ENCODE peak calls at places on chromosomes 7 and 10, in four cellular contexts. Y is neural progenitor cell, W is Caco-2, I is BE2C. A is an unnamed sample. For H3K9me3, the result is how much of the 10 kb centered on the place peaks cover.

GRCh38 chr7:41724996-41725395 is 22.1 kb upstream of the INHBA start:
- DNase-seq in Y (no peak), W (no peak), I (no peak), A (no peak)

GRCh38 chr10:43230101-43230908 is 36.6 kb downstream of the RASGEF1A start:
- DNase-seq in Y (peak), W (no peak), I (peak), A (no peak)

GRCh38 chr10:101843032-101843991 is at the start of gene KCNIP2:
- DNase-seq in Y (peak), W (peak), I (peak), A (no peak)

GRCh38 chr7:105261689-105262088 is 127.0 kb downstream of the SRPK2 start:
- DNase-seq in Y (no peak), W (no peak), I (no peak), A (peak)

GRCh38 chr7:100444311-100445278 is 8.3 kb upstream of the PPP1R35 start:
- DNase-seq in Y (no peak), W (no peak), I (no peak), A (peak)

GRCh38 chr10:131947631-131948347 is 33.9 kb downstream of the BNIP3 start:
- DNase-seq in Y (no peak), W (no peak), I (no peak), A (no peak)

GRCh38 chr10:58956926-58957325 is 219.5 kb upstream of the PHYHIPL start:
- DNase-seq in Y (no peak), W (no peak), I (no peak), A (no peak)

GRCh38 chr7:49172639-49173038 is 248.3 kb downstream of the CDC14C start:
- DNase-seq in Y (no peak), W (no peak), I (no peak), A (no peak)

GRCh38 chr7:91067266-91067665 is 197.0 kb upstream of the FZD1 start:
- DNase-seq in Y (no peak), W (no peak), I (no peak), A (no peak)

GRCh38 chr10:48444266-48444665 is 137.8 kb downstream of the MAPK8 start:
- DNase-seq in Y (peak), W (peak), I (peak), A (peak)

GRCh38 chr7:7274782-7275181 is 92.4 kb downstream of the C1GALT1 start:
- DNase-seq in Y (peak), W (no peak), I (no peak), A (no peak)

GRCh38 chr10:93541402-93542357 is 24.8 kb upstream of the FFAR4 start:
- DNase-seq in Y (peak), W (peak), I (peak), A (peak)

GRCh38 chr7:102916881-102917280 is 4.1 kb downstream of the LRRC17 start:
- DNase-seq in Y (no peak), W (no peak), I (no peak), A (no peak)

GRCh38 chr10:91635401-91636400 is 2.8 kb upstream of the PPP1R3C start:
- DNase-seq in Y (peak), W (peak), I (peak), A (peak)

GRCh38 chr7:142459557-142459963 is 201.7 kb upstream of the PRSS58 start:
- DNase-seq in Y (peak), W (peak), I (no peak), A (peak)

GRCh38 chr7:96061844-96062243 is 260.1 kb downstream of the SLC25A13 start:
- DNase-seq in Y (no peak), W (no peak), I (no peak), A (no peak)

GRCh38 chr10:77195101-77195500 is 442.5 kb downstream of the KCNMA1 start:
- DNase-seq in Y (no peak), W (no peak), I (no peak), A (no peak)

GRCh38 chr7:53947670-53948226 is 594.4 kb upstream of the VSTM2A start:
- DNase-seq in Y (no peak), W (no peak), I (no peak), A (no peak)

GRCh38 chr7:104861729-104862128 is 152.3 kb upstream of the KMT2E start:
- DNase-seq in Y (no peak), W (no peak), I (no peak), A (no peak)

GRCh38 chr10:98956576-98957260 is 278.9 kb downstream of the HPSE2 start:
- DNase-seq in Y (no peak), W (no peak), I (no peak), A (no peak)

GRCh38 chr10:51937736-51938135 is 238.3 kb upstream of the CSTF2T start:
- DNase-seq in Y (no peak), W (no peak), I (no peak), A (no peak)

GRCh38 chr7:104137971-104138370 is 69.8 kb downstream of the ORC5 start:
- DNase-seq in Y (peak), W (no peak), I (no peak), A (no peak)

GRCh38 chr10:103666109-103666508 is 172.6 kb downstream of the NEURL1 start:
- DNase-seq in Y (no peak), W (no peak), I (peak), A (no peak)

GRCh38 chr7:45224832-45225231 is 67.2 kb downstream of the RAMP3 start:
- DNase-seq in Y (peak), W (peak), I (no peak), A (no peak)

GRCh38 chr10:22552888-22553378 is 161.4 kb downstream of the PIP4K2A start:
- DNase-seq in Y (peak), W (no peak), I (no peak), A (no peak)

GRCh38 chr10:100664509-100664908 is 80.9 kb upstream of the PAX2 start:
- DNase-seq in Y (no peak), W (no peak), I (no peak), A (no peak)

GRCh38 chr7:133344275-133344674 is 91.4 kb downstream of the EXOC4 start:
- DNase-seq in Y (no peak), W (no peak), I (no peak), A (no peak)

GRCh38 chr7:20306499-20306946 is 24.2 kb upstream of the ITGB8 start:
- DNase-seq in Y (peak), W (peak), I (no peak), A (peak)

GRCh38 chr10:125284875-125285597 is 124.7 kb upstream of the CTBP2 start:
- DNase-seq in Y (no peak), W (no peak), I (no peak), A (peak)

GRCh38 chr7:71424166-71424803 is 292.3 kb downstream of the GALNT17 start:
- DNase-seq in Y (no peak), W (no peak), I (no peak), A (no peak)

GRCh38 chr10:110992011-110992800 is 72.8 kb downstream of the SHOC2 start:
- DNase-seq in Y (no peak), W (no peak), I (no peak), A (no peak)

GRCh38 chr7:78510580-78511188 is 712.1 kb downstream of the PHTF2 start:
- DNase-seq in Y (peak), W (peak), I (peak), A (peak)

GRCh38 chr10:4183761-4184261 is 398.8 kb upstream of the KLF6 start:
- DNase-seq in Y (no peak), W (no peak), I (no peak), A (no peak)

GRCh38 chr7:31995134-31995533 is 75.1 kb downstream of the PDE1C start:
- DNase-seq in Y (no peak), W (no peak), I (no peak), A (no peak)

GRCh38 chr10:44864042-44864436 is 47.1 kb upstream of the TMEM72 start:
- DNase-seq in Y (peak), W (peak), I (no peak), A (peak)

GRCh38 chr7:131786204-131786603 is 229.8 kb upstream of the PODXL start:
- DNase-seq in Y (no peak), W (no peak), I (no peak), A (no peak)

GRCh38 chr7:85004402-85004801 is 182.5 kb downstream of the SEMA3D start:
- DNase-seq in Y (no peak), W (no peak), I (no peak), A (no peak)

GRCh38 chr7:28726563-28726962 is 231.6 kb downstream of the TRIL start:
- DNase-seq in Y (peak), W (no peak), I (peak), A (no peak)

GRCh38 chr7:153006911-153007310 is 247.4 kb downstream of the ACTR3B start:
- DNase-seq in Y (no peak), W (no peak), I (no peak), A (no peak)
- H3K9me3 ChIP-seq in Y (under half), W (under half), I (under half), A (under half)

GRCh38 chr7:153247926-153248325 is 488.4 kb downstream of the ACTR3B start:
- DNase-seq in Y (no peak), W (no peak), I (no peak), A (no peak)

DNA sequence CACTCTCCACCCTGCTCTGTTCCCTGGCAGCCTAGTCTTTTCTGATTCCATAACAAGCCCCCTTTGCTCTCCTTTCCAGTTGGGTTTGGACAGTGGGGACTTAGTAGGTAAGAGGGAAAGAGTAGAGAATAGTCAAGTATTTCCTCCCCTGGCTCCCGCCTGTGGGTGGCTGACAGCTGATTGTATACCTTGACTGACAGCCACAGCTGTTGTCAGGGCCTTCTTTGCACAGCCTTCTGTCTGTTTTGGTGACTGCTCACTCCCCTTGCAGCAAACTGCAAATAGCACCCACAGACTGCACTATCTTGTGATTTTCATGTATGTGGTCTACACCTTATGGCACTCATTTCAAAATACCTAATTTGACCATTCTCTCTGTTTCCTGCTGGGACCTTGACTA is 486.3 kb downstream of the ACTR3B start:
- DNase-seq in Y (no peak), W (no peak), I (no peak), A (no peak)
- H3K9me3 ChIP-seq in Y (under half), W (under half), I (under half), A (under half)

DNA sequence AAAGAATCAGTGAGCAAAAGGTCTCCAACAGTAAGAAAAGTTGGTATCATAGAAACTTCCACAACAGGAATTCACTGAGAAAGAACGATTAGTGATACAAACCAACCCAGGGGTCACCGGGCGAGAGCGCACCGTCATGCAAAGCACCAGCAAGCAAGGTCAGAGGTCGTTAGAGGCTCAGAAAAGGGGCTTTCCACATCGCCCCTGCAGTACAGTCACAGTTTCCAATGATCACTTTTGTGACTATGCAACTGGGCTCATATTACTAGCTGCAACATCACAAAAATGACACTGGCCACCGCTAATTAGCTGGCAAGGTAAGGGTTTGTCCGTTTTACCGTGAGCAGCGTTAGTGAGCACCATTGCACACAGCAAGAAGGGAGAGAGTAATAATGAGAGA is 237.3 kb downstream of the DNAJB6 start:
- DNase-seq in Y (no peak), W (no peak), I (no peak), A (no peak)
- H3K9me3 ChIP-seq in Y (under half), W (under half), I (under half), A (under half)

GRCh38 chr7:57327081-57327480 is 122.9 kb upstream of the ZNF716 start:
- DNase-seq in Y (no peak), W (no peak), I (no peak), A (no peak)

GRCh38 chr7:57328457-57328856 is 121.5 kb upstream of the ZNF716 start:
- DNase-seq in Y (no peak), W (no peak), I (no peak), A (no peak)

GRCh38 chr7:57328963-57329362 is 121.0 kb upstream of the ZNF716 start:
- DNase-seq in Y (no peak), W (no peak), I (no peak), A (no peak)
- H3K9me3 ChIP-seq in Y (under half), W (under half), I (under half), A (under half)

GRCh38 chr7:158271646-158272045 is 316.0 kb downstream of the PTPRN2 start:
- DNase-seq in Y (no peak), W (no peak), I (no peak), A (no peak)

GRCh38 chr7:158268851-158269535 is 318.6 kb downstream of the PTPRN2 start:
- DNase-seq in Y (no peak), W (no peak), I (no peak), A (peak)

GRCh38 chr7:158272091-158272490 is 315.5 kb downstream of the PTPRN2 start:
- DNase-seq in Y (no peak), W (no peak), I (no peak), A (no peak)

GRCh38 chr7:158270856-158271413 is 316.7 kb downstream of the PTPRN2 start:
- DNase-seq in Y (no peak), W (no peak), I (no peak), A (no peak)

DNA sequence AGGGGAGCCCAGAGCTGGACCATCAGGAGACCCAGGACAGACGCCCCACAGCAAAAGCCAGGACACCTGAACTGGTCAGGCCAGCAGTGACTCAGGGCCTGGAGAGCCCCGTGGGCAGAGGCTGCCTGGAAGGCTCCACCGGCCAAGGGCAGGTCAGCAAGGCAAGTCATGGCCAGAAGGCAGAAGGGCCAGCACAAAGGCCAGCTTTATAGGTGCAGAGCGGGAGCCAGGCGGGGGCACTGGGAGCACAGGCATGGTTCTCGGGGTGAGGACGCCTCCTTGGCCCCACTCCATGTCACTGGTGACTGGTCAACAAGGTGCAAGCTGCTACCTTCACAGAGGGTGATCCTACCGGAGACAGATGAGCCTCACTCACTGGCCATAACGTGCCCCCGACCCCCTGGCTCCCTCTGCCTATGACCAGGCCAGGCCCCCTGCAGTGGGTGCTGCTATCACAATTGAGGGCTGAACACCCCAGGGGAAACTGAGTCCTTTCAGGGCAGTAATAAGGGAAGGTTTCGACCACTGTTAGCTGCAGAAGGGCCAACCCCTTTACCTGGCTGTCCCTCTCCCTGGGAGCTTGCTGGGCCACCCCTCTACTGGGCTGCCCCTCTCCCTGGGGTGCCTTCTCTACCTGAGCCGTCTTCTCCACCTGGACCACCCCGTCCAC is 317.4 kb downstream of the PTPRN2 start:
- DNase-seq in Y (no peak), W (no peak), I (no peak), A (no peak)
- H3K9me3 ChIP-seq in Y (under half), W (under half), I (under half), A (under half)

GRCh38 chr10:37826806-37827205 is 30.6 kb downstream of the ZNF248 start:
- DNase-seq in Y (no peak), W (no peak), I (no peak), A (no peak)
- H3K9me3 ChIP-seq in Y (under half), W (under half), I (under half), A (under half)

GRCh38 chr10:123509338-123509737 is 156.8 kb upstream of the GPR26 start:
- DNase-seq in Y (no peak), W (no peak), I (no peak), A (no peak)
- H3K9me3 ChIP-seq in Y (under half), W (under half), I (under half), A (under half)

DNA sequence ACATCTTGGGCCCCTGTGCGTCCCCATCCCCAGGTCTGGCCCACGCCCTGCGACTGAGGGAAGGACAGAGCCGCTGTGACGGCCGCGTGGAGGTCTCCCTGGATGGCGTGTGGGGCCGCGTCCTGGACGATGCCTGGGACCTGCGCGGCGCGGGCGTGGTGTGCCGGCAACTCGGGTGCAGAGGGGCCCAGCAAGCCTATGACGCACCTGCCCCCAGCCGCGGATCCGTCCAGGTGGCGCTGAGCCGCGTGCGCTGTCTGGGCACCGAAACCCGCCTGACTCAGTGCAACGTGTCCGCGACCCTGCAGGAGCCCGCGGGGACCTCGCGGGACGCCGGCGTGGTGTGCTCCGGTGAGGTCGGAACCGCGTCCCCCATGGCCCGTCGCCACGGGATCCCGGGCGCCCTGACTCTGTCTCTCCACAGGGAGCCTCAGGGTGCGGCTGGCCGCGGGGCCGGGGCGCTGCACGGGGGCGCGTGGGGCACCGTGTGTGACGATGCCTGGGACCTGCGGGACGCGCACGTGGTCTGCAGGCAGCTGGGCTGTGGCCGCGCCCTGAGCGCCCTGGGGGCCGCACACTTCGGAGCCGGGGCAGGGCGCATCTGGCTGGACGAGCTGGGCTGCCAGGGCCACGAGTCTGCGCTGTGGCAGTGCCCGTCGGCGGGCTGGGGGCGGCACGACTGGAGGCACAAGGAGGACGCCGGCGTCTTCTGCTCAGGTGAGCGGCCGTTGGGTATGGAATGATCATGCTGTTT is 5.9 kb downstream of the SCART1 start:
- DNase-seq in Y (no peak), W (no peak), I (no peak), A (no peak)
- H3K9me3 ChIP-seq in Y (under half), W (under half), I (under half), A (under half)

GRCh38 chr10:128322950-128323349 is 196.7 kb upstream of the MKI67 start:
- DNase-seq in Y (no peak), W (no peak), I (no peak), A (no peak)
- H3K9me3 ChIP-seq in Y (under half), W (under half), I (under half), A (under half)

A was measured in small intestine.